ENCODE peak calls at places on chromosomes 6 and 20, in seven cellular contexts. Q is iPS-NIHi11; J is stimulated activated CD8-positive, alpha-beta memory T cell treated with anti-CD3 and anti-CD28 coated beads, Interleukin-2, amount 100 ng/mL, for 1 hour; U is dorsolateral prefrontal cortex; M is stimulated activated CD4-positive, alpha-beta T cell treated with anti-CD3 and anti-CD28 coated beads, Interleukin-4, amount 100 ng/mL, for 1 hour; K is anterior cingulate cortex; D is dermis microvascular lymphatic vessel endothelial cell. Y is an unnamed sample.

GRCh38 chr20:12464036-12464435 is 544.7 kb upstream of the SPTLC3 start:
- DNase-seq in Q (no peak), J (no peak), U (no peak), M (no peak), K (no peak), D (no peak), Y (no peak)

GRCh38 chr6:168088161-168089106 is 9.4 kb upstream of the FRMD1 start:
- DNase-seq in Q (peak), J (no peak), U (no peak), M (no peak), K (no peak), D (no peak), Y (no peak)

GRCh38 chr6:33692760-33693158 is 18.7 kb downstream of the UQCC2 start:
- DNase-seq in Q (no peak), J (peak), U (no peak), M (peak), K (no peak), D (no peak), Y (no peak)

GRCh38 chr6:72861935-72862432 is 240.1 kb downstream of the KCNQ5 start:
- DNase-seq in Q (no peak), J (no peak), U (no peak), M (no peak), K (peak), D (no peak), Y (no peak)

GRCh38 chr20:1164871-1165270 is 19.9 kb downstream of the TMEM74B start:
- DNase-seq in Q (no peak), J (no peak), U (no peak), M (no peak), K (no peak), D (no peak), Y (no peak)

GRCh38 chr6:35154947-35155346 is 13.8 kb upstream of the TCP11 start:
- DNase-seq in Q (no peak), J (no peak), U (no peak), M (no peak), K (no peak), D (no peak), Y (no peak)

GRCh38 chr6:43120938-43121913 is 45.1 kb downstream of the PTK7 start:
- DNase-seq in Q (no peak), J (no peak), U (no peak), M (no peak), K (peak), D (no peak), Y (no peak)

GRCh38 chr20:62576815-62577214 is 65.5 kb upstream of the SLCO4A1 start:
- DNase-seq in Q (peak), J (no peak), U (no peak), M (no peak), K (no peak), D (peak), Y (no peak)

GRCh38 chr6:142773324-142773723 is 171.7 kb downstream of the HIVEP2 start:
- DNase-seq in Q (no peak), J (no peak), U (no peak), M (no peak), K (no peak), D (no peak), Y (no peak)

GRCh38 chr6:53244958-53245357 is 96.3 kb upstream of the GCM1 start:
- DNase-seq in Q (no peak), J (no peak), U (no peak), M (peak), K (no peak), D (no peak), Y (no peak)

GRCh38 chr6:146788115-146788514 is 189.3 kb downstream of the ADGB start:
- DNase-seq in Q (no peak), J (no peak), U (no peak), M (no peak), K (no peak), D (no peak), Y (no peak)

GRCh38 chr6:14337157-14337556 is 219.6 kb downstream of the CD83 start:
- DNase-seq in Q (no peak), J (no peak), U (no peak), M (no peak), K (no peak), D (no peak), Y (no peak)

GRCh38 chr20:45890997-45891983 is at the start of the genes CTSA and NEURL2:
- DNase-seq in Q (peak), J (peak), U (peak), M (peak), K (peak), D (peak), Y (peak)

Y was measured in D721Med.